ENCODE peak calls at places on chromosomes 3 and 15, in six cellular contexts. One of them, this sample, is unnamed.

GRCh38 chr3:141260131-141260927 is 28.7 kb downstream of the PXYLP1 start:
- DNase-seq in CD8-positive, alpha-beta T cell: no peak
- DNase-seq in caudate nucleus: no peak
- DNase-seq in adrenal gland: no peak
- DNase-seq in endothelial cell of umbilical vein: no peak
- DNase-seq in esophagus squamous epithelium: no peak
- DNase-seq in this sample: no peak

GRCh38 chr3:23671901-23672589 is 133.7 kb upstream of the UBE2E1 start:
- DNase-seq in CD8-positive, alpha-beta T cell: no peak
- DNase-seq in caudate nucleus: no peak
- DNase-seq in adrenal gland: peak
- DNase-seq in endothelial cell of umbilical vein: peak
- DNase-seq in esophagus squamous epithelium: no peak
- DNase-seq in this sample: peak

GRCh38 chr15:47399100-47399499 is 318.2 kb upstream of the SEMA6D start:
- DNase-seq in CD8-positive, alpha-beta T cell: no peak
- DNase-seq in caudate nucleus: no peak
- DNase-seq in adrenal gland: no peak
- DNase-seq in endothelial cell of umbilical vein: no peak
- DNase-seq in esophagus squamous epithelium: no peak
- DNase-seq in this sample: no peak

GRCh38 chr3:184560992-184561328 is 625 bp upstream of the EPHB3 start:
- DNase-seq in CD8-positive, alpha-beta T cell: no peak
- DNase-seq in caudate nucleus: no peak
- DNase-seq in adrenal gland: no peak
- DNase-seq in endothelial cell of umbilical vein: no peak
- DNase-seq in esophagus squamous epithelium: no peak
- DNase-seq in this sample: no peak

GRCh38 chr15:74954515-74954914 is 2.1 kb downstream of the RPP25 start:
- DNase-seq in CD8-positive, alpha-beta T cell: no peak
- DNase-seq in caudate nucleus: no peak
- DNase-seq in adrenal gland: peak
- DNase-seq in endothelial cell of umbilical vein: peak
- DNase-seq in esophagus squamous epithelium: no peak
- DNase-seq in this sample: peak

GRCh38 chr15:85821545-85821944 is 26.8 kb upstream of the KLHL25 start:
- DNase-seq in CD8-positive, alpha-beta T cell: no peak
- DNase-seq in caudate nucleus: peak
- DNase-seq in adrenal gland: no peak
- DNase-seq in endothelial cell of umbilical vein: no peak
- DNase-seq in esophagus squamous epithelium: no peak
- DNase-seq in this sample: no peak

GRCh38 chr3:175932586-175932985 is 1073.5 kb downstream of the NAALADL2 start:
- DNase-seq in CD8-positive, alpha-beta T cell: no peak
- DNase-seq in caudate nucleus: no peak
- DNase-seq in adrenal gland: no peak
- DNase-seq in endothelial cell of umbilical vein: no peak
- DNase-seq in esophagus squamous epithelium: no peak
- DNase-seq in this sample: no peak

GRCh38 chr3:188052966-188053340 is 101.0 kb upstream of the LPP start:
- DNase-seq in CD8-positive, alpha-beta T cell: no peak
- DNase-seq in caudate nucleus: no peak
- DNase-seq in adrenal gland: no peak
- DNase-seq in endothelial cell of umbilical vein: no peak
- DNase-seq in esophagus squamous epithelium: no peak
- DNase-seq in this sample: no peak

GRCh38 chr3:112338727-112339056 is 5.7 kb downstream of the CD200 start:
- DNase-seq in CD8-positive, alpha-beta T cell: no peak
- DNase-seq in caudate nucleus: no peak
- DNase-seq in adrenal gland: no peak
- DNase-seq in endothelial cell of umbilical vein: no peak
- DNase-seq in esophagus squamous epithelium: no peak
- DNase-seq in this sample: no peak

GRCh38 chr15:22257047-22257667 is 176.8 kb downstream of the OR4M2 start:
- DNase-seq in CD8-positive, alpha-beta T cell: no peak
- DNase-seq in caudate nucleus: no peak
- DNase-seq in adrenal gland: no peak
- DNase-seq in endothelial cell of umbilical vein: no peak
- DNase-seq in esophagus squamous epithelium: no peak
- DNase-seq in this sample: no peak

GRCh38 chr3:181313379-181313778 is 323.8 kb upstream of the DNAJC19 start:
- DNase-seq in CD8-positive, alpha-beta T cell: no peak
- DNase-seq in caudate nucleus: no peak
- DNase-seq in adrenal gland: no peak
- DNase-seq in endothelial cell of umbilical vein: no peak
- DNase-seq in esophagus squamous epithelium: no peak
- DNase-seq in this sample: no peak

GRCh38 chr3:119628390-119628789 is 30.7 kb downstream of the PLA1A start:
- DNase-seq in CD8-positive, alpha-beta T cell: no peak
- DNase-seq in caudate nucleus: no peak
- DNase-seq in adrenal gland: no peak
- DNase-seq in endothelial cell of umbilical vein: no peak
- DNase-seq in esophagus squamous epithelium: no peak
- DNase-seq in this sample: no peak

GRCh38 chr3:188264231-188265213 is 110.6 kb downstream of the LPP start:
- DNase-seq in CD8-positive, alpha-beta T cell: no peak
- DNase-seq in caudate nucleus: no peak
- DNase-seq in adrenal gland: no peak
- DNase-seq in endothelial cell of umbilical vein: peak
- DNase-seq in esophagus squamous epithelium: no peak
- DNase-seq in this sample: peak

DNA sequence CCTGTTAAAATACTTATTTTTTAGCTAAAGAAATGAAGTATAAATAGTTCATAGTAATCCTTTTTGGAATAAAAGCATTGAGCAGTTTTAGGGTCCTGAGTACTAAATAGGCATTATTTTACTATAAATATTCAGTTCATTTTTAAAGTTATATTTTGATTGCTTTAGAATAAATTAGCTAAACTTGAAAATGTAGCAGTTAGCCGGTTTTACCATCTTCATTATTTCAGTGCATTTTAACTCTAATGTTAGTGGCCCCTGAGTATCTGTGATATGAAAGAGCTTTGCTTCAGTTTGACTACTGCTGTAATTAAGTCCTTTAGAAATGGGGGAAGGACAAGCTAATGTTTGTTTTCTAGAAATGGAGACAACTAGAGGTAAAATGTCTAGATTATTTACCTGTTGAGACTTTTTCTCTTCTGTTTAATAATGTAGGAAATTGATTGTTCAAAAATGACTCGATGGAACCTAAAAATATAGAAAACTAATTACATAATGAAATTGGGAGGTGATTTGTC is 3.6 kb downstream of the SMC4 start:
- DNase-seq in CD8-positive, alpha-beta T cell: no peak
- DNase-seq in caudate nucleus: no peak
- DNase-seq in adrenal gland: no peak
- DNase-seq in endothelial cell of umbilical vein: peak
- DNase-seq in esophagus squamous epithelium: no peak
- DNase-seq in this sample: no peak
- H3K27ac ChIP-seq in CD8-positive, alpha-beta T cell: no peak
- H3K27ac ChIP-seq in caudate nucleus: no peak
- H3K27ac ChIP-seq in adrenal gland: peak
- H3K27ac ChIP-seq in endothelial cell of umbilical vein: peak
- H3K27ac ChIP-seq in esophagus squamous epithelium: peak
- H3K27ac ChIP-seq in this sample: no peak

GRCh38 chr15:81633889-81634288 is 259.9 kb upstream of the TMC3 start:
- DNase-seq in CD8-positive, alpha-beta T cell: no peak
- DNase-seq in caudate nucleus: no peak
- DNase-seq in adrenal gland: no peak
- DNase-seq in endothelial cell of umbilical vein: no peak
- DNase-seq in esophagus squamous epithelium: no peak
- DNase-seq in this sample: no peak
- H3K27ac ChIP-seq in CD8-positive, alpha-beta T cell: no peak
- H3K27ac ChIP-seq in caudate nucleus: no peak
- H3K27ac ChIP-seq in adrenal gland: no peak
- H3K27ac ChIP-seq in endothelial cell of umbilical vein: no peak
- H3K27ac ChIP-seq in esophagus squamous epithelium: no peak
- H3K27ac ChIP-seq in this sample: no peak

DNA sequence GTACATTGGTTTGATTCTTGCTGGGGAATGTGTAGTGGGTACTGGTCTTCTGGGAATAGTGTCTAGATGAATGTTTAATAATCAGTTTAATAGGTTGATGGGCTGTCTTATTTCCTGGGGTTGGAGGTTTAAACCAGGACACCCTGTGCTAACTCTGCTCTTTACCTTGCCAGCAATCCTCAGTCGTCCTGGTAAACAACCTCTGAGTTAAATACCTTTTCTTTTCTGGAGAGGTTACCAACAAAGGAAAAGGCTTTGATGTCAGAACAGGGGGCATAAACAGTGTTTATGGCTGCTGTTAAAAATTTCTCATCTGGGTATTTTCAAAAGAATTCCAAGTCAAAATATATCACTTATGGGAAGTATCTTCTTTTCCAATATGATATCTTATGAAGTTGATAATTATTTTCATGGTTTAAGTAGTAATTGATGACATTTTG is 23.5 kb downstream of the MITF start:
- DNase-seq in CD8-positive, alpha-beta T cell: no peak
- DNase-seq in caudate nucleus: no peak
- DNase-seq in adrenal gland: no peak
- DNase-seq in endothelial cell of umbilical vein: no peak
- DNase-seq in esophagus squamous epithelium: no peak
- DNase-seq in this sample: no peak
- H3K27ac ChIP-seq in CD8-positive, alpha-beta T cell: no peak
- H3K27ac ChIP-seq in caudate nucleus: no peak
- H3K27ac ChIP-seq in adrenal gland: no peak
- H3K27ac ChIP-seq in endothelial cell of umbilical vein: no peak
- H3K27ac ChIP-seq in esophagus squamous epithelium: peak
- H3K27ac ChIP-seq in this sample: no peak

GRCh38 chr3:121844892-121845291 is 9.9 kb downstream of the EAF2 start:
- DNase-seq in CD8-positive, alpha-beta T cell: no peak
- DNase-seq in caudate nucleus: no peak
- DNase-seq in adrenal gland: no peak
- DNase-seq in endothelial cell of umbilical vein: no peak
- DNase-seq in esophagus squamous epithelium: no peak
- DNase-seq in this sample: no peak
- H3K27ac ChIP-seq in CD8-positive, alpha-beta T cell: no peak
- H3K27ac ChIP-seq in caudate nucleus: no peak
- H3K27ac ChIP-seq in adrenal gland: no peak
- H3K27ac ChIP-seq in endothelial cell of umbilical vein: no peak
- H3K27ac ChIP-seq in esophagus squamous epithelium: no peak
- H3K27ac ChIP-seq in this sample: no peak

GRCh38 chr15:66746231-66746605 is 44.2 kb downstream of the SMAD6 start:
- DNase-seq in CD8-positive, alpha-beta T cell: no peak
- DNase-seq in caudate nucleus: no peak
- DNase-seq in adrenal gland: no peak
- DNase-seq in endothelial cell of umbilical vein: peak
- DNase-seq in esophagus squamous epithelium: no peak
- DNase-seq in this sample: no peak

GRCh38 chr15:66747866-66748265 is 45.8 kb downstream of the SMAD6 start:
- DNase-seq in CD8-positive, alpha-beta T cell: no peak
- DNase-seq in caudate nucleus: no peak
- DNase-seq in adrenal gland: no peak
- DNase-seq in endothelial cell of umbilical vein: no peak
- DNase-seq in esophagus squamous epithelium: no peak
- DNase-seq in this sample: no peak

GRCh38 chr15:66747223-66747622 is 45.2 kb downstream of the SMAD6 start:
- DNase-seq in CD8-positive, alpha-beta T cell: no peak
- DNase-seq in caudate nucleus: no peak
- DNase-seq in adrenal gland: no peak
- DNase-seq in endothelial cell of umbilical vein: no peak
- DNase-seq in esophagus squamous epithelium: no peak
- DNase-seq in this sample: peak

GRCh38 chr15:66749841-66750575 is 48.0 kb downstream of the SMAD6 start:
- DNase-seq in CD8-positive, alpha-beta T cell: no peak
- DNase-seq in caudate nucleus: no peak
- DNase-seq in adrenal gland: peak
- DNase-seq in endothelial cell of umbilical vein: no peak
- DNase-seq in esophagus squamous epithelium: no peak
- DNase-seq in this sample: peak

DNA sequence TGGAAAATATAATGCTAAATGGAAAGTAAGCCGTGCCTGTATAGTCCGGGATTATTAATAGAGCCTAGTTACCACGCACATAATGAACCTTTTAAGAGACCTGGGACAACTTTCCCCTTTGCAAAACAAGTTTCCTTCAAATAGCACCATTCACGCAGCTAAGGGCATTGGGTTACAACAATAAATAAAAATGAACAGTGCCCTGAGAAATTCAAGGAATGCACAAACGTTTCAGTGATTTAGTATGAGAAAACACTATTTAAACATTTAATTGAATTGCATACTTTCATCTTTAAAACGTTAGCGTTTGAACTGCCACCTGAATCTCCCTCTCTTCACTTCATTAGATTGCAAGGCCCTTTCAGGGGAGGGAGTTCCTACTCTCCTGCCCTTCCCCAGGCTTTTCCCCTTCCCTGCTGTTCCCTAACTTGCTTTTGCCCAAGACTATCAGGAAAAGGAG is 46.3 kb downstream of the SMAD6 start:
- DNase-seq in CD8-positive, alpha-beta T cell: no peak
- DNase-seq in caudate nucleus: no peak
- DNase-seq in adrenal gland: no peak
- DNase-seq in endothelial cell of umbilical vein: peak
- DNase-seq in esophagus squamous epithelium: no peak
- DNase-seq in this sample: no peak
- H3K27ac ChIP-seq in CD8-positive, alpha-beta T cell: no peak
- H3K27ac ChIP-seq in caudate nucleus: no peak
- H3K27ac ChIP-seq in adrenal gland: no peak
- H3K27ac ChIP-seq in endothelial cell of umbilical vein: peak
- H3K27ac ChIP-seq in esophagus squamous epithelium: no peak
- H3K27ac ChIP-seq in this sample: peak

DNA sequence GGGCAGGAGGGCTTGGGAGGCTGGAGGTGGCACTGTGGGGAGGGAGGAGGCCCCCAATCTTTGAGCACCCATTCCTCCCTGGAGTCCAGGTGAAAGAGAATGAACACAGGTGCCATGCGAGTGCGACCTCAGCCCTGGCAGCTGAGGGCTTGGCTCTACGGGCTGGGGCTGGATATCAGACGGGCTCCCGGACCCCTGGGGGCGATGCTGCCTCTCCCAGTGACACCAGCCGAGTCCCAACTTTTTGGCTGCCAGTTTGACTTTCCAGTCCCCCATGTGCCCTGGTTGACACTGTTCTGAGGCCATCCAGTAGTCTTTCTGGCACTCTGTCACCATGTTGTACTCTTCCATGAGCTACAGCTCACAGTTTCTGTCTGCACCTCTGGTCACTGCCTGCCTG is 1.2 kb downstream of the VILL start:
- DNase-seq in CD8-positive, alpha-beta T cell: no peak
- DNase-seq in caudate nucleus: no peak
- DNase-seq in adrenal gland: no peak
- DNase-seq in endothelial cell of umbilical vein: no peak
- DNase-seq in esophagus squamous epithelium: no peak
- DNase-seq in this sample: no peak
- H3K27ac ChIP-seq in CD8-positive, alpha-beta T cell: no peak
- H3K27ac ChIP-seq in caudate nucleus: no peak
- H3K27ac ChIP-seq in adrenal gland: no peak
- H3K27ac ChIP-seq in endothelial cell of umbilical vein: no peak
- H3K27ac ChIP-seq in esophagus squamous epithelium: no peak
- H3K27ac ChIP-seq in this sample: no peak

This sample was measured in right cardiac atrium.